ENCODE peak calls at places on chromosome 19, in seven cellular contexts. One of them, this sample, is unnamed.

GRCh38 chr19:40365613-40366401 is 17.3 kb downstream of the PLD3 start:
- DNase-seq in kidney: peak
- DNase-seq in AG04449: no peak
- DNase-seq in left ventricle myocardium inferior: peak
- DNase-seq in esophagus squamous epithelium: no peak
- DNase-seq in AG10803: peak
- DNase-seq in BJ: no peak
- DNase-seq in this sample: peak

GRCh38 chr19:33394006-33394722 is 20.7 kb downstream of the CEBPG start:
- DNase-seq in kidney: peak
- DNase-seq in AG04449: peak
- DNase-seq in left ventricle myocardium inferior: peak
- DNase-seq in esophagus squamous epithelium: no peak
- DNase-seq in AG10803: peak
- DNase-seq in BJ: no peak
- DNase-seq in this sample: peak

GRCh38 chr19:29823581-29824330 is 12.0 kb downstream of the CCNE1 start:
- DNase-seq in kidney: peak
- DNase-seq in AG04449: no peak
- DNase-seq in left ventricle myocardium inferior: no peak
- DNase-seq in esophagus squamous epithelium: no peak
- DNase-seq in AG10803: no peak
- DNase-seq in BJ: no peak
- DNase-seq in this sample: no peak

GRCh38 chr19:3476830-3477229 is 3.5 kb downstream of the SMIM24 start:
- DNase-seq in kidney: no peak
- DNase-seq in AG04449: no peak
- DNase-seq in left ventricle myocardium inferior: no peak
- DNase-seq in esophagus squamous epithelium: no peak
- DNase-seq in AG10803: no peak
- DNase-seq in BJ: no peak
- DNase-seq in this sample: no peak

GRCh38 chr19:1837625-1838105 is 10.6 kb downstream of the REXO1 start:
- DNase-seq in kidney: no peak
- DNase-seq in AG04449: no peak
- DNase-seq in left ventricle myocardium inferior: peak
- DNase-seq in esophagus squamous epithelium: no peak
- DNase-seq in AG10803: no peak
- DNase-seq in BJ: no peak
- DNase-seq in this sample: peak

GRCh38 chr19:55528030-55528801 is 8.7 kb downstream of the SBK2 start:
- DNase-seq in kidney: no peak
- DNase-seq in AG04449: no peak
- DNase-seq in left ventricle myocardium inferior: no peak
- DNase-seq in esophagus squamous epithelium: no peak
- DNase-seq in AG10803: peak
- DNase-seq in BJ: no peak
- DNase-seq in this sample: no peak

GRCh38 chr19:7925171-7925837 is 631 bp downstream of the CTXN1 start:
- DNase-seq in kidney: peak
- DNase-seq in AG04449: no peak
- DNase-seq in left ventricle myocardium inferior: peak
- DNase-seq in esophagus squamous epithelium: no peak
- DNase-seq in AG10803: peak
- DNase-seq in BJ: no peak
- DNase-seq in this sample: peak

GRCh38 chr19:3358392-3358918 is 7.9 kb upstream of the NFIC start:
- DNase-seq in kidney: peak
- DNase-seq in AG04449: no peak
- DNase-seq in left ventricle myocardium inferior: no peak
- DNase-seq in esophagus squamous epithelium: no peak
- DNase-seq in AG10803: no peak
- DNase-seq in BJ: no peak
- DNase-seq in this sample: no peak

GRCh38 chr19:7670150-7670784 is 1.4 kb downstream of the RETN start:
- DNase-seq in kidney: no peak
- DNase-seq in AG04449: no peak
- DNase-seq in left ventricle myocardium inferior: no peak
- DNase-seq in esophagus squamous epithelium: no peak
- DNase-seq in AG10803: no peak
- DNase-seq in BJ: no peak
- DNase-seq in this sample: no peak

GRCh38 chr19:39515551-39516191 is 732 bp downstream of the SELENOV start:
- DNase-seq in kidney: no peak
- DNase-seq in AG04449: no peak
- DNase-seq in left ventricle myocardium inferior: no peak
- DNase-seq in esophagus squamous epithelium: no peak
- DNase-seq in AG10803: no peak
- DNase-seq in BJ: no peak
- DNase-seq in this sample: no peak

GRCh38 chr19:43469160-43469480 is 3.7 kb upstream of the LYPD3 start:
- DNase-seq in kidney: peak
- DNase-seq in AG04449: no peak
- DNase-seq in left ventricle myocardium inferior: no peak
- DNase-seq in esophagus squamous epithelium: no peak
- DNase-seq in AG10803: peak
- DNase-seq in BJ: no peak
- DNase-seq in this sample: peak

GRCh38 chr19:1503089-1503924 is 9.5 kb downstream of the ADAMTSL5 start:
- DNase-seq in kidney: no peak
- DNase-seq in AG04449: no peak
- DNase-seq in left ventricle myocardium inferior: no peak
- DNase-seq in esophagus squamous epithelium: no peak
- DNase-seq in AG10803: peak
- DNase-seq in BJ: no peak
- DNase-seq in this sample: peak

GRCh38 chr19:33755314-33756020 is 41.2 kb upstream of the KCTD15 start:
- DNase-seq in kidney: no peak
- DNase-seq in AG04449: no peak
- DNase-seq in left ventricle myocardium inferior: no peak
- DNase-seq in esophagus squamous epithelium: no peak
- DNase-seq in AG10803: no peak
- DNase-seq in BJ: no peak
- DNase-seq in this sample: no peak

GRCh38 chr19:48329167-48329891 is 4.0 kb downstream of the EMP3 start:
- DNase-seq in kidney: no peak
- DNase-seq in AG04449: no peak
- DNase-seq in left ventricle myocardium inferior: no peak
- DNase-seq in esophagus squamous epithelium: no peak
- DNase-seq in AG10803: peak
- DNase-seq in BJ: no peak
- DNase-seq in this sample: peak

GRCh38 chr19:8355631-8356402 is 8.1 kb upstream of the ANGPTL4 start:
- DNase-seq in kidney: peak
- DNase-seq in AG04449: peak
- DNase-seq in left ventricle myocardium inferior: no peak
- DNase-seq in esophagus squamous epithelium: no peak
- DNase-seq in AG10803: peak
- DNase-seq in BJ: peak
- DNase-seq in this sample: peak

GRCh38 chr19:39413903-39414608 is 1.6 kb downstream of the PLEKHG2 start:
- DNase-seq in kidney: peak
- DNase-seq in AG04449: no peak
- DNase-seq in left ventricle myocardium inferior: no peak
- DNase-seq in esophagus squamous epithelium: no peak
- DNase-seq in AG10803: peak
- DNase-seq in BJ: no peak
- DNase-seq in this sample: no peak

GRCh38 chr19:52007436-52007804 is 591 bp downstream of the ZNF615 start:
- DNase-seq in kidney: no peak
- DNase-seq in AG04449: no peak
- DNase-seq in left ventricle myocardium inferior: no peak
- DNase-seq in esophagus squamous epithelium: no peak
- DNase-seq in AG10803: peak
- DNase-seq in BJ: no peak
- DNase-seq in this sample: peak

DNA sequence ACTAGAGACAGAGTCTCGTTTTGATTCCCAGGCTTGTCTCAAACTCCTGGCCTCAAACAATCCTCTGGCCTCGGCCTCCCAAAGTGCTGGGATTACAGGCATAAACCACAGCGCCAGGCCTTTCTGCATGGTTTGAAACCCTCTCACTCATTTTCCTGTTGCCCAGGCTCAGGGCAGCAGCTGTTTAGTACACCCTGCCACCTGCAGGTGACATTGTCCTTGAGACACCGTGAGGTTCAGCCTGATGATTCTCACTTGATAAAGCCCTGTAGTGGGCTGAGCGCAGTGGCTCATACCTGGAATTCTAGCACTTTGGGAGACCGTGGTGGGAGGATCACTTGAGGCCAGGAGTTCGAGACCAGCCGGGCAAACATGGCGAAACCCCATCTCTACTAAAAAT is 12.5 kb downstream of the IL12RB1 start:
- DNase-seq in kidney: no peak
- DNase-seq in AG04449: no peak
- DNase-seq in left ventricle myocardium inferior: no peak
- DNase-seq in esophagus squamous epithelium: no peak
- DNase-seq in AG10803: no peak
- DNase-seq in BJ: no peak
- DNase-seq in this sample: no peak
- TF ChIP-seq CTCF in kidney: no peak
- TF ChIP-seq CTCF in AG04449: no peak
- TF ChIP-seq CTCF in left ventricle myocardium inferior: no peak
- TF ChIP-seq CTCF in esophagus squamous epithelium: no peak
- TF ChIP-seq CTCF in AG10803: no peak
- TF ChIP-seq CTCF in BJ: peak
- TF ChIP-seq CTCF in this sample: no peak

GRCh38 chr19:16516381-16516780 is 20.2 kb downstream of the C19orf44 start:
- DNase-seq in kidney: no peak
- DNase-seq in AG04449: no peak
- DNase-seq in left ventricle myocardium inferior: no peak
- DNase-seq in esophagus squamous epithelium: no peak
- DNase-seq in AG10803: no peak
- DNase-seq in BJ: no peak
- DNase-seq in this sample: no peak
- H3K4me3 ChIP-seq in kidney: no peak
- H3K4me3 ChIP-seq in AG04449: no peak
- H3K4me3 ChIP-seq in left ventricle myocardium inferior: no peak
- H3K4me3 ChIP-seq in esophagus squamous epithelium: no peak
- H3K4me3 ChIP-seq in AG10803: no peak
- H3K4me3 ChIP-seq in BJ: no peak
- H3K4me3 ChIP-seq in this sample: no peak

GRCh38 chr19:50498219-50499056 is 12.6 kb downstream of the JOSD2 start:
- DNase-seq in kidney: no peak
- DNase-seq in AG04449: no peak
- DNase-seq in left ventricle myocardium inferior: no peak
- DNase-seq in esophagus squamous epithelium: no peak
- DNase-seq in AG10803: no peak
- DNase-seq in BJ: no peak
- DNase-seq in this sample: no peak

GRCh38 chr19:50501186-50501567 is 9.8 kb downstream of the JOSD2 start:
- DNase-seq in kidney: peak
- DNase-seq in AG04449: no peak
- DNase-seq in left ventricle myocardium inferior: no peak
- DNase-seq in esophagus squamous epithelium: no peak
- DNase-seq in AG10803: no peak
- DNase-seq in BJ: no peak
- DNase-seq in this sample: no peak

GRCh38 chr19:50500753-50501151 is 10.2 kb downstream of the JOSD2 start:
- DNase-seq in kidney: peak
- DNase-seq in AG04449: no peak
- DNase-seq in left ventricle myocardium inferior: peak
- DNase-seq in esophagus squamous epithelium: no peak
- DNase-seq in AG10803: no peak
- DNase-seq in BJ: no peak
- DNase-seq in this sample: no peak

GRCh38 chr19:50501568-50502475 is 9.2 kb downstream of the JOSD2 start:
- DNase-seq in kidney: peak
- DNase-seq in AG04449: no peak
- DNase-seq in left ventricle myocardium inferior: peak
- DNase-seq in esophagus squamous epithelium: no peak
- DNase-seq in AG10803: no peak
- DNase-seq in BJ: no peak
- DNase-seq in this sample: no peak

DNA sequence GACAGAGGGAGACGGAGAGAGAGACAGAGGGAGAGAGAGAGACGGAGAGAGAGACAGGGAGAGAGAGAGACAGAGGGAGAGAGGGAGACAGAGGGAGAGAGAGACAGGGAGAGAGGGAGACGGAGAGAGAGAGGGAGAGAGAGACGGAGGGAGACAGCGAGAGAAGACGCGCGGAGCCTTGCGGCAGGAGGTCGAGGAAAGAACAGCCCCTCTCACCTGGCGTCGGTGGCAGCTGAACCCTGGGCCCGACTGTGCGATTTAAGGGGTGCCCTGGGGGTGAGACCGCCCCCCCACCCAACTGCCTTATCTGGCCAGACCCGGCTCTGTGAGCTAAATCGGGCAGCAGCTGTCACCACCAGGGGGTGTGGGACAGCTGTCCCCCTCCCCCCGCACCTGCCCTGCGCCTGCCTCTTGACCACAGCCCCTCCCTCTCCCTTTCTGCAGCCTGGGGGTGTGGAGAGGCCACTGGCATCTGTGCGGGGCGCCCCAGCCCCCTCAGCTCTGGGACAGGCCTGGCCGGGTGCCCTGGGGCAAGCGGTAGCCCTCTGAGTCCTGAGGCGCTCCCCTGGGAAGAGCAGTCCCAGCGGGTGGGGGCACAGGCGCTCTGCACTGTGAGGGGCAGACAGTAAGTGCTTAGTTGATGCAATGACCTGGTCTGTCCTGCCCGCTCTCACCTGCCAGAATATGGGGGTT is 10.8 kb downstream of the JOSD2 start:
- DNase-seq in kidney: peak
- DNase-seq in AG04449: no peak
- DNase-seq in left ventricle myocardium inferior: peak
- DNase-seq in esophagus squamous epithelium: no peak
- DNase-seq in AG10803: no peak
- DNase-seq in BJ: no peak
- DNase-seq in this sample: no peak
- TF ChIP-seq CTCF in kidney: no peak
- TF ChIP-seq CTCF in AG04449: peak
- TF ChIP-seq CTCF in left ventricle myocardium inferior: no peak
- TF ChIP-seq CTCF in esophagus squamous epithelium: no peak
- TF ChIP-seq CTCF in AG10803: no peak
- TF ChIP-seq CTCF in BJ: peak
- TF ChIP-seq CTCF in this sample: peak

GRCh38 chr19:13839938-13840750 is 36.8 kb upstream of the NANOS3 start:
- DNase-seq in kidney: peak
- DNase-seq in AG04449: no peak
- DNase-seq in left ventricle myocardium inferior: peak
- DNase-seq in esophagus squamous epithelium: no peak
- DNase-seq in AG10803: peak
- DNase-seq in BJ: no peak
- DNase-seq in this sample: no peak

GRCh38 chr19:13838071-13838942 is 38.6 kb upstream of the NANOS3 start:
- DNase-seq in kidney: no peak
- DNase-seq in AG04449: no peak
- DNase-seq in left ventricle myocardium inferior: no peak
- DNase-seq in esophagus squamous epithelium: no peak
- DNase-seq in AG10803: no peak
- DNase-seq in BJ: no peak
- DNase-seq in this sample: no peak

GRCh38 chr19:13840751-13841338 is 36.1 kb upstream of the NANOS3 start:
- DNase-seq in kidney: no peak
- DNase-seq in AG04449: no peak
- DNase-seq in left ventricle myocardium inferior: no peak
- DNase-seq in esophagus squamous epithelium: no peak
- DNase-seq in AG10803: no peak
- DNase-seq in BJ: no peak
- DNase-seq in this sample: no peak

GRCh38 chr19:13839193-13839937 is 37.6 kb upstream of the NANOS3 start:
- DNase-seq in kidney: peak
- DNase-seq in AG04449: no peak
- DNase-seq in left ventricle myocardium inferior: peak
- DNase-seq in esophagus squamous epithelium: no peak
- DNase-seq in AG10803: peak
- DNase-seq in BJ: no peak
- DNase-seq in this sample: peak

GRCh38 chr19:13838943-13839192 is 38.1 kb upstream of the NANOS3 start:
- DNase-seq in kidney: peak
- DNase-seq in AG04449: no peak
- DNase-seq in left ventricle myocardium inferior: no peak
- DNase-seq in esophagus squamous epithelium: no peak
- DNase-seq in AG10803: no peak
- DNase-seq in BJ: no peak
- DNase-seq in this sample: no peak
- H3K4me3 ChIP-seq in kidney: peak
- H3K4me3 ChIP-seq in AG04449: peak
- H3K4me3 ChIP-seq in left ventricle myocardium inferior: peak
- H3K4me3 ChIP-seq in esophagus squamous epithelium: peak
- H3K4me3 ChIP-seq in AG10803: peak
- H3K4me3 ChIP-seq in BJ: peak
- H3K4me3 ChIP-seq in this sample: peak

This sample was measured in fibroblast of pulmonary artery.